ENCODE peak calls at places on chromosomes 1 and 21, in seven cellular contexts. S is right lobe of liver; V is cardiac muscle cell; Z is breast epithelium; C is lower lobe of right lung; T is testis; F is effector memory CD4-positive, alpha-beta T cell. D is an unnamed sample. For H3K4me1, the result is how much of the 10 kb centered on the place peaks cover.

GRCh38 chr1:207342351-207342750 is 20.9 kb downstream of the CD55 start:
- DNase-seq in S (no peak), V (no peak), Z (no peak), C (no peak), T (no peak), F (no peak), D (no peak)

GRCh38 chr1:225891229-225891972 is 2.5 kb upstream of the LEFTY1 start:
- DNase-seq in S (no peak), V (no peak), Z (peak), C (peak), T (no peak), F (no peak), D (no peak)

GRCh38 chr21:36027352-36027751 is 33.0 kb downstream of the SETD4 start:
- DNase-seq in S (no peak), V (peak), Z (no peak), C (no peak), T (no peak), F (no peak), D (no peak)

GRCh38 chr1:110336300-110337039 is 2.7 kb upstream of the RBM15 start:
- DNase-seq in S (no peak), V (peak), Z (no peak), C (no peak), T (no peak), F (no peak), D (no peak)

GRCh38 chr1:3454811-3455618 is 550 bp downstream of the ARHGEF16 start:
- DNase-seq in S (peak), V (peak), Z (no peak), C (peak), T (peak), F (no peak), D (peak)

GRCh38 chr1:213335084-213335483 is 284.0 kb downstream of the RPS6KC1 start:
- DNase-seq in S (no peak), V (no peak), Z (no peak), C (no peak), T (no peak), F (no peak), D (no peak)

GRCh38 chr1:223235091-223235490 is 92.0 kb upstream of the TLR5 start:
- DNase-seq in S (no peak), V (no peak), Z (no peak), C (no peak), T (no peak), F (no peak), D (no peak)

GRCh38 chr1:119790481-119791198 is 20.6 kb downstream of the REG4 start:
- DNase-seq in S (peak), V (no peak), Z (no peak), C (no peak), T (no peak), F (no peak), D (no peak)

GRCh38 chr1:46394108-46394871 is at the start of gene FAAH:
- DNase-seq in S (peak), V (peak), Z (no peak), C (peak), T (peak), F (no peak), D (peak)

GRCh38 chr1:163202833-163203451 is at the start of gene RGS5:
- DNase-seq in S (no peak), V (peak), Z (no peak), C (no peak), T (peak), F (no peak), D (peak)

GRCh38 chr1:226736001-226736907 is 2.8 kb downstream of the ITPKB start:
- DNase-seq in S (no peak), V (no peak), Z (no peak), C (no peak), T (no peak), F (no peak), D (peak)

GRCh38 chr1:228312091-228312764 is 94.4 kb downstream of the TRIM11 start:
- DNase-seq in S (no peak), V (no peak), Z (no peak), C (peak), T (no peak), F (no peak), D (peak)

GRCh38 chr1:53641481-53642214 is 97.3 kb downstream of the GLIS1 start:
- DNase-seq in S (no peak), V (no peak), Z (no peak), C (peak), T (no peak), F (no peak), D (peak)

GRCh38 chr21:43767980-43768867 is 7.9 kb downstream of the CSTB start:
- DNase-seq in S (no peak), V (peak), Z (no peak), C (peak), T (peak), F (no peak), D (no peak)

GRCh38 chr1:207644852-207645631 is at the start of gene CR1L:
- DNase-seq in S (peak), V (peak), Z (peak), C (peak), T (peak), F (peak), D (peak)

GRCh38 chr1:7171574-7171973 is 386.3 kb downstream of the CAMTA1 start:
- DNase-seq in S (no peak), V (no peak), Z (no peak), C (no peak), T (no peak), F (no peak), D (no peak)

GRCh38 chr1:27290586-27290985 is 31.4 kb upstream of the TMEM222 start:
- DNase-seq in S (no peak), V (no peak), Z (no peak), C (no peak), T (no peak), F (no peak), D (no peak)

GRCh38 chr1:30895382-30895941 is 13.1 kb downstream of the SDC3 start:
- DNase-seq in S (no peak), V (no peak), Z (no peak), C (no peak), T (no peak), F (no peak), D (no peak)

GRCh38 chr1:182270731-182271130 is 120.9 kb downstream of the GLUL start:
- DNase-seq in S (no peak), V (no peak), Z (no peak), C (no peak), T (no peak), F (no peak), D (no peak)

GRCh38 chr1:240786880-240787279 is 174.9 kb upstream of the GREM2 start:
- DNase-seq in S (no peak), V (no peak), Z (no peak), C (no peak), T (no peak), F (no peak), D (no peak)

GRCh38 chr1:112743174-112744018 is 28.3 kb upstream of the PPM1J start:
- DNase-seq in S (no peak), V (no peak), Z (no peak), C (no peak), T (peak), F (no peak), D (peak)

GRCh38 chr1:23593556-23594148 is 34.4 kb upstream of the ID3 start:
- DNase-seq in S (no peak), V (no peak), Z (peak), C (no peak), T (no peak), F (no peak), D (no peak)

GRCh38 chr1:57517587-57518397 is 93.9 kb upstream of the DAB1 start:
- DNase-seq in S (no peak), V (peak), Z (no peak), C (no peak), T (no peak), F (no peak), D (no peak)

DNA sequence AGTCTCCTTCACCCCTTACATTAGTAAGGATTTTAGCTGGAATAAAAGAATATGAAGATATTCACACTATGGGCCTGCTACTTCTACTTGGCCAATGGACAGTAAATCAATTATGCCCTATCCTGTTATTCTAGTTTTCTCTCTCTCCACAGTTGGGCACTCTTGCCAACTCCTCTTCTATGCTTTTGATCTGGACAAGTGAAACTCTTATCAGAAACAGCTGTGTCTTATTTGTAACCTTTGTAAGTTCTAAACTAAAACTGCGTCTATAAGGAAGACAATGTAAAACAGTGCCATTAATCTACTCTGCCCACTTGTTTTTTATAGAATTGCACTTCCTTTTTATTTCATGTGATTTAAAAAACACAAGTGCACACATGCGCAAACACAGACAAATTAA is 244.0 kb upstream of the DMRTA2 start:
- DNase-seq in S (no peak), V (no peak), Z (no peak), C (no peak), T (no peak), F (no peak), D (no peak)
- H3K27ac ChIP-seq in S (no peak), V (no peak), Z (no peak), C (peak), T (peak), F (no peak), D (no peak)

GRCh38 chr21:45332415-45332814 is 44.7 kb upstream of the POFUT2 start:
- DNase-seq in S (no peak), V (no peak), Z (no peak), C (no peak), T (no peak), F (no peak), D (no peak)

GRCh38 chr21:45330851-45331261 is 43.2 kb upstream of the POFUT2 start:
- DNase-seq in S (no peak), V (no peak), Z (no peak), C (peak), T (no peak), F (no peak), D (no peak)

GRCh38 chr21:45330075-45330781 is 42.5 kb upstream of the POFUT2 start:
- DNase-seq in S (peak), V (no peak), Z (no peak), C (peak), T (no peak), F (no peak), D (peak)

GRCh38 chr21:45332981-45333582 is 45.4 kb upstream of the POFUT2 start:
- DNase-seq in S (no peak), V (no peak), Z (no peak), C (peak), T (no peak), F (no peak), D (no peak)

GRCh38 chr21:45331521-45332257 is 44.0 kb upstream of the POFUT2 start:
- DNase-seq in S (no peak), V (no peak), Z (no peak), C (no peak), T (no peak), F (no peak), D (no peak)
- H3K4me1 ChIP-seq in S (under half), V (under half), Z (under half), C (under half), T (under half), F (under half), D (under half)

GRCh38 chr1:94974224-94974623 is 47.3 kb upstream of the CNN3 start:
- DNase-seq in S (no peak), V (no peak), Z (no peak), C (no peak), T (no peak), F (no peak), D (no peak)
- H3K4me3 ChIP-seq in S (no peak), V (no peak), Z (no peak), C (no peak), T (no peak), F (no peak), D (no peak)

GRCh38 chr1:61255324-61255703 is 173.0 kb downstream of the NFIA start:
- DNase-seq in S (no peak), V (no peak), Z (no peak), C (no peak), T (no peak), F (no peak), D (no peak)
- H3K27ac ChIP-seq in S (peak), V (no peak), Z (peak), C (peak), T (peak), F (no peak), D (peak)

DNA sequence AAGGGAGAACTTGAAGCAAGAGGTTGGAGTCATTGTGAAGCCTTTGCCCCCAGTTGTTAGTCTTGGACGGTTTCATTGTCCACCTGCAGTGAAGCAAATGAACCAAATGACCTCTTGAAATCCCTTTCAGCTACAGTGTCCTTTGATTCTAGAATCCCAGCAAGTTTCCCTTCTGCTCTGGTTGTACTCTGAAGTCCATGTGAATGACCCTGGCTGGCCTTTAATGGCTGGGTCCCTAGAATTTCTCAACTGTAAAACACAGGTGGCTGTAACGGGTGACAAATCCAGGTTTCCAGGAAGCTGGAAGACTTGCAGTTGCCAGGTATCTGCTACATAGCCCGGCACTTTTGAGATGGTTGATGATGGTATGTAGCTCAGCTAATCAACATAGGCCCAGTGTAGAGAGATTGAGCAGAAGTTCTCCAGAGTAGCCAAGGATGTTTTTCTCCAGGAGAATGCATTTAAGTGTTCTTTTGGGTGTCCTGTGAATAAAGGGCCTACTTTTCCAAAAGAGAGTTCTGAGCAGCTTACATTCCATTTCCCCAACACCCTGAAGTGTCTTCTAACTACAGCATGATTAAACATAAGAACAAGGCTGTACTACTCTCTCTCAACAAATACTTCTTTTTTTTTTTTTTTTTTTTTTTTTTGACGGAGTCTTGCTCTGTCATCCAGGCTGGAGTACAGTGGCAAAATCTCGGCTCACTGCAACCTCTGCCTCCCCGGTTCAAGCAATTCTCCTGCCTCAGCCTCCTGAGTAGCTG is 17.6 kb upstream of the SLC30A1 start:
- DNase-seq in S (no peak), V (no peak), Z (no peak), C (no peak), T (no peak), F (no peak), D (no peak)
- H3K4me1 ChIP-seq in S (under half), V (under half), Z (under half), C (under half), T (under half), F (under half), D (under half)

GRCh38 chr1:155218854-155219591 is 10.5 kb downstream of the MTX1 start:
- DNase-seq in S (no peak), V (peak), Z (no peak), C (no peak), T (peak), F (no peak), D (no peak)
- H3K4me3 ChIP-seq in S (peak), V (peak), Z (peak), C (no peak), T (no peak), F (no peak), D (no peak)

GRCh38 chr1:78113156-78113916 is 67.6 kb downstream of the GIPC2 start:
- DNase-seq in S (no peak), V (no peak), Z (no peak), C (no peak), T (no peak), F (no peak), D (no peak)
- H3K27ac ChIP-seq in S (no peak), V (no peak), Z (no peak), C (no peak), T (no peak), F (no peak), D (no peak)